ENCODE peak calls at places on chromosomes 13 and 19, in four cellular contexts. T is activated CD4-positive, alpha-beta T cell treated with anti-CD3 and anti-CD28 coated beads for 24 hours; W is activated CD8-positive, alpha-beta memory T cell treated with anti-CD3 and anti-CD28 coated beads for 4 hours; Y is stimulated activated CD4-positive, alpha-beta T cell treated with anti-CD3 and anti-CD28 coated beads, TNF-alpha, amount 100 ng/mL, for 48 hours. A is an unnamed sample.

GRCh38 chr19:2740314-2740656 is 468 bp upstream of the SLC39A3 start:
- DNase-seq in Y (no peak), W (no peak), T (no peak), A (no peak)

GRCh38 chr13:24243311-24243710 is 66.1 kb upstream of the C1QTNF9 start:
- DNase-seq in T (no peak), Y (no peak), W (no peak), A (no peak)

GRCh38 chr19:44747739-44748425 is 626 bp upstream of the BCL3 start:
- DNase-seq in T (peak; percentile 15), W (no peak), Y (no peak), A (no peak)

GRCh38 chr19:40667602-40668001 is 22.8 kb downstream of the NUMBL start:
- DNase-seq in Y (no peak), W (no peak), T (no peak), A (no peak)

GRCh38 chr19:33788676-33789075 is 8.0 kb upstream of the KCTD15 start:
- DNase-seq in Y (no peak), T (no peak), W (no peak), A (no peak)

GRCh38 chr19:31352782-31353651 is 3.8 kb upstream of the TSHZ3 start:
- DNase-seq in Y (no peak), T (no peak), W (no peak), A (no peak)

GRCh38 chr19:2578391-2578826 is 102.5 kb downstream of the GADD45B start:
- DNase-seq in Y (no peak), W (no peak), T (no peak), A (no peak)

GRCh38 chr19:46697142-46697960 is 19.6 kb downstream of the PRKD2 start:
- DNase-seq in T (no peak), Y (no peak), W (no peak), A (peak; percentile 99)

GRCh38 chr13:37349916-37350315 is 244.5 kb upstream of the CSNK1A1L start:
- DNase-seq in Y (no peak), T (no peak), W (no peak), A (no peak)

GRCh38 chr19:32691952-32692726 is 518 bp downstream of the NUDT19 start:
- DNase-seq in T (peak; percentile 28), Y (no peak), W (no peak), A (peak; percentile 65)

GRCh38 chr19:7355151-7355845 is 6.6 kb downstream of the ARHGEF18 start:
- DNase-seq in T (no peak), W (no peak), Y (no peak), A (no peak)